ENCODE peak calls at places on chromosomes 16 and 17, in nine cellular contexts. O is stomach, X is K562, B is H1, F is sigmoid colon, R is SK-N-SH, G is HepG2, A is upper lobe of left lung, Y is suprapubic skin. S is an unnamed sample.
A peak's percentile ranks its signal among the peaks of the same experiment; 100 is the strongest.

GRCh38 chr17:76511562-76512365 is 10.5 kb upstream of the RHBDF2 start:
- DNase-seq in O (no peak), X (no peak), B (no peak), F (no peak), R (no peak), G (no peak), A (no peak), Y (no peak), S (no peak)

GRCh38 chr16:24098896-24099295 is 157.2 kb upstream of the CACNG3 start:
- DNase-seq in O (no peak), X (no peak), B (no peak), F (no peak), R (no peak), G (no peak), A (no peak), Y (no peak), S (no peak)

GRCh38 chr17:56593741-56594527 is 435 bp downstream of the NOG start:
- DNase-seq in O (peak; percentile 56), X (no peak), B (peak; percentile 82), F (peak; percentile 72), R (peak; percentile 84), G (peak; percentile 13), A (peak; percentile 93), Y (no peak), S (peak; percentile 16)

GRCh38 chr17:9468532-9468931 is 107.1 kb downstream of the STX8 start:
- DNase-seq in O (no peak), X (no peak), B (no peak), F (no peak), R (no peak), G (no peak), A (peak; percentile 20), Y (no peak), S (no peak)

GRCh38 chr16:48525201-48526057 is 84.6 kb downstream of the N4BP1 start:
- DNase-seq in O (no peak), X (no peak), B (no peak), F (peak; percentile 21), R (no peak), G (no peak), A (no peak), Y (no peak), S (no peak)

GRCh38 chr17:63646492-63646815 is 24.2 kb downstream of the MAP3K3 start:
- DNase-seq in O (no peak), X (no peak), B (no peak), F (no peak), R (no peak), G (no peak), A (no peak), Y (no peak), S (no peak)

GRCh38 chr16:64051826-64052225 is 1070.0 kb downstream of the CDH11 start:
- DNase-seq in O (no peak), X (no peak), B (no peak), F (no peak), R (no peak), G (peak; percentile 32), A (no peak), Y (no peak), S (no peak)

GRCh38 chr16:80994451-80994850 is 12.2 kb downstream of the CMC2 start:
- DNase-seq in O (no peak), X (no peak), B (no peak), F (no peak), R (no peak), G (no peak), A (no peak), Y (no peak), S (no peak)

GRCh38 chr17:3004150-3004801 is 59.1 kb downstream of the OR1D5 start:
- DNase-seq in O (peak; percentile 100), X (no peak), B (no peak), F (peak; percentile 100), R (peak; percentile 97), G (peak; percentile 78), A (peak; percentile 100), Y (peak; percentile 98), S (peak; percentile 99)

GRCh38 chr16:9192746-9193145 is 101.3 kb downstream of the HAPSTR1 start:
- DNase-seq in O (no peak), X (no peak), B (no peak), F (no peak), R (no peak), G (no peak), A (no peak), Y (no peak), S (no peak)

GRCh38 chr16:70267516-70267915 is 15.8 kb upstream of the EXOSC6 start:
- DNase-seq in O (peak; percentile 35), X (peak; percentile 62), B (peak; percentile 69), F (peak; percentile 33), R (peak; percentile 70), G (peak; percentile 72), A (no peak), Y (peak; percentile 34), S (peak; percentile 33)

GRCh38 chr16:14576069-14576468 is 54.0 kb downstream of the PARN start:
- DNase-seq in O (no peak), X (no peak), B (no peak), F (no peak), R (no peak), G (no peak), A (no peak), Y (no peak), S (no peak)

GRCh38 chr16:54171855-54172537 is 114.6 kb downstream of the IRX3 start:
- DNase-seq in O (no peak), X (no peak), B (no peak), F (no peak), R (no peak), G (peak; percentile 46), A (no peak), Y (no peak), S (no peak)

GRCh38 chr16:2770781-2771111 is 6.3 kb downstream of the ELOB start:
- DNase-seq in O (no peak), X (no peak), B (no peak), F (no peak), R (no peak), G (no peak), A (no peak), Y (no peak), S (no peak)

GRCh38 chr16:2771496-2772402 is 5.3 kb downstream of the ELOB start:
- DNase-seq in O (no peak), X (no peak), B (no peak), F (no peak), R (no peak), G (no peak), A (no peak), Y (no peak), S (no peak)

GRCh38 chr16:2769675-2770056 is 7.4 kb downstream of the ELOB start:
- DNase-seq in O (peak; percentile 75), X (no peak), B (no peak), F (no peak), R (no peak), G (no peak), A (no peak), Y (no peak), S (peak; percentile 89)

GRCh38 chr16:2769100-2769529 is 8.0 kb downstream of the ELOB start:
- DNase-seq in O (no peak), X (no peak), B (no peak), F (no peak), R (no peak), G (no peak), A (no peak), Y (no peak), S (no peak)

DNA sequence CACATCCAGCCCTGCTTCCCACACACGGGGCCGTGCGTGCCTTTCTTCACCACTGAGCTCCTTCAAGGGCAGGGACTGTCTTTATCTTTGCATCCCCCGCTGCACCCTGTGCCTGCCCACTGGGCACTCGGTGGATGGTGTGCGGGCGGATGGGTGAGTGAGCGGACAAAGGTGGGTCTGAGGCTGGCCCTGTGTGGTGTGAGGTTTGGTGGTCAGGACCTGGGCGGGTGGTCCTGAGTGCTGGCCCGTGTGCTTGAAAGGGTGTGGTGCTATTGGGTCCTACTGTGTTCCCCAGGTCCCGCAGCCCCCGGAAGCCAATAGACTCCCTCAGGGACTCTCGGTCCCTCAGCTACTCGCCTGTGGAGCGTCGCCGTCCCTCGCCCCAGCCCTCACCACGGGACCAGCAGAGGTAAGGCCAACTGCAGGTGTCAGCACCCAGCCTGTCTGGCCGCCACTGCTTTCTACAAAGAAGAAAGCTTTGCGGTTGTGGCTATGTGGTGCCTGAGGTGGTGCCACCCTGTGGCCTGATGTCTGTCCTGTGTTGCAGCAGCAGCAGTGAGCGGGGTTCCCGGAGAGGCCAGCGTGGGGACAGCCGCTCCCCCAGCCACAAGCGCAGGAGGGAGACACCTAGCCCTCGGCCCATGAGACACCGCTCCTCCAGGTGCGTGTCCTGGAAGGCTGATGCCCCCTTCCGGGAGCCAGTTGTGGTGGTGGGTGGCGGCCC is 6.9 kb downstream of the ELOB start:
- DNase-seq in O (no peak), X (peak; percentile 69), B (no peak), F (no peak), R (no peak), G (no peak), A (no peak), Y (no peak), S (no peak)
- TF ChIP-seq POLR2AphosphoS5 in O (no peak), X (no peak), B (no peak), F (no peak), R (peak; percentile 9), G (no peak), A (no peak), Y (peak; percentile 4), S (no peak)

GRCh38 chr16:7148606-7149005 is 184.0 kb upstream of the RBFOX1 start:
- DNase-seq in O (no peak), X (no peak), B (no peak), F (no peak), R (no peak), G (no peak), A (no peak), Y (no peak), S (no peak)
- H3K27me3 ChIP-seq in O (no peaks in the 10 kb centered on the region), X (no peaks in the 10 kb centered on the region), B (no peaks in the 10 kb centered on the region), F (no peaks in the 10 kb centered on the region), R (no peaks in the 10 kb centered on the region), G (peaks cover 5% of the 10 kb centered on the region), A (no peaks in the 10 kb centered on the region), Y (no peaks in the 10 kb centered on the region), S (no peaks in the 10 kb centered on the region)

GRCh38 chr17:40529991-40530390 is 28.6 kb upstream of the TNS4 start:
- DNase-seq in O (no peak), X (no peak), B (no peak), F (no peak), R (no peak), G (no peak), A (no peak), Y (peak; percentile 39), S (no peak)
- TF ChIP-seq EP300 in O (no peak), X (no peak), B (no peak), F (no peak), R (no peak), G (no peak), A (no peak), Y (no peak), S (no peak)

DNA sequence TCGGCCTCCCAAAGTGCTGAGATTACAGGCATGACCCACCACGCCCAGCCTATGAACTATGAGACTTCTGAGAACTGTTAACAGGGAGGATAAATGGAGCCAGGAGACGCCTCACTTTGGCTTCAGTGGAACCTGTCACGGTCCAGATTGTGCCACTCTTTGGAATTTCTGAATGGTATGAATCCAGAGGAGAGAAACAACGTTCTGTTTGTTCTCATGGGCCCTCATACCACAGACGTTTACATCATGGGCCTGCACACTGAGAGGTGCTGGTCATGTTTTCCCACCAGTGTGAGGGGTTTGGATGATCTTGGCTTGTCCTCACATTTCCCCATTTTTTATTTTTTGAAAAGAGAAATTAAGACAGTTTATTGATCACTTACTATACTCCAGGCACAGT is 90.3 kb downstream of the YPEL2 start:
- DNase-seq in O (no peak), X (no peak), B (no peak), F (no peak), R (no peak), G (peak; percentile 88), A (no peak), Y (no peak), S (no peak)
- TF ChIP-seq POLR2AphosphoS5 in O (no peak), X (no peak), B (no peak), F (no peak), R (no peak), G (no peak), A (no peak), Y (no peak), S (no peak)